ENCODE peak calls at places on chromosomes 11 and 22, in seven cellular contexts. Q, U, G, F, Y, Z and S are unnamed samples.

GRCh38 chr11:126146454-126147192 is 64.8 kb downstream of the RPUSD4 start:
- DNase-seq in Q (no peak), U (no peak), G (no peak), F (no peak), Y (no peak), Z (peak; percentile 49), S (no peak)

GRCh38 chr11:91730071-91730470 is 494.5 kb upstream of the FAT3 start:
- DNase-seq in Q (no peak), U (no peak), G (no peak), F (no peak), Y (no peak), Z (no peak), S (no peak)

GRCh38 chr11:17687946-17688670 is 31.3 kb upstream of the MYOD1 start:
- DNase-seq in Q (peak; percentile 86), U (no peak), G (no peak), F (no peak), Y (no peak), Z (no peak), S (no peak)

GRCh38 chr11:10885703-10886363 is 28.0 kb upstream of the ZBED5 start:
- DNase-seq in Q (no peak), U (peak; percentile 52), G (no peak), F (no peak), Y (no peak), Z (no peak), S (no peak)

GRCh38 chr22:39663751-39664150 is 93.2 kb downstream of the CACNA1I start:
- DNase-seq in Q (no peak), U (no peak), G (no peak), F (no peak), Y (no peak), Z (no peak), S (no peak)

GRCh38 chr11:58395581-58395980 is 11.1 kb downstream of the OR5B3 start:
- DNase-seq in Q (no peak), U (no peak), G (no peak), F (no peak), Y (no peak), Z (no peak), S (no peak)

GRCh38 chr11:77065878-77066228 is 918 bp upstream of the CAPN5 start:
- DNase-seq in Q (peak; percentile 54), U (no peak), G (no peak), F (no peak), Y (no peak), Z (no peak), S (no peak)

GRCh38 chr11:34630544-34630943 is 9.7 kb downstream of the EHF start:
- DNase-seq in Q (no peak), U (no peak), G (no peak), F (no peak), Y (no peak), Z (no peak), S (no peak)

GRCh38 chr22:30212996-30213441 is 33.5 kb downstream of the LIF start:
- DNase-seq in Q (no peak), U (no peak), G (no peak), F (no peak), Y (no peak), Z (peak; percentile 74), S (no peak)

GRCh38 chr11:131370090-131370751 is at the start of gene NTM:
- DNase-seq in Q (peak; percentile 44), U (peak; percentile 51), G (no peak), F (no peak), Y (no peak), Z (no peak), S (no peak)

GRCh38 chr11:95794086-95794485 is 3.8 kb downstream of the CEP57 start:
- DNase-seq in Q (no peak), U (no peak), G (no peak), F (no peak), Y (no peak), Z (no peak), S (no peak)

GRCh38 chr11:67240575-67241389 is 25.5 kb upstream of the GRK2 start:
- DNase-seq in Q (peak; percentile 57), U (peak; percentile 59), G (peak; percentile 86), F (peak; percentile 38), Y (peak; percentile 76), Z (peak; percentile 87), S (peak; percentile 78)

GRCh38 chr11:70863186-70863585 is 389.2 kb downstream of the SHANK2 start:
- DNase-seq in Q (no peak), U (no peak), G (no peak), F (no peak), Y (no peak), Z (no peak), S (no peak)

GRCh38 chr22:48577014-48577690 is 1250.5 kb downstream of the BRD1 start:
- DNase-seq in Q (no peak), U (peak; percentile 12), G (no peak), F (no peak), Y (no peak), Z (no peak), S (peak; percentile 67)

GRCh38 chr11:102158151-102158734 is 48.0 kb downstream of the YAP1 start:
- DNase-seq in Q (no peak), U (no peak), G (no peak), F (no peak), Y (no peak), Z (no peak), S (no peak)

GRCh38 chr11:92409956-92410355 is 185.3 kb downstream of the FAT3 start:
- DNase-seq in Q (no peak), U (no peak), G (no peak), F (no peak), Y (no peak), Z (no peak), S (no peak)

GRCh38 chr22:20565079-20565734 is 57.8 kb downstream of the MED15 start:
- DNase-seq in Q (no peak), U (no peak), G (no peak), F (no peak), Y (no peak), Z (peak; percentile 61), S (peak; percentile 28)

GRCh38 chr11:57456960-57457642 is 3.2 kb upstream of the RTN4RL2 start:
- DNase-seq in Q (peak; percentile 92), U (peak; percentile 91), G (peak; percentile 65), F (peak; percentile 59), Y (peak; percentile 61), Z (peak; percentile 95), S (peak; percentile 89)

GRCh38 chr11:62707277-62707771 is at the start of the genes BSCL2 and GNG3:
- DNase-seq in Q (no peak), U (peak; percentile 90), G (no peak), F (no peak), Y (no peak), Z (peak; percentile 84), S (no peak)

GRCh38 chr22:38706101-38706884 is 549 bp downstream of the GTPBP1 start:
- DNase-seq in Q (peak; percentile 53), U (peak; percentile 60), G (peak; percentile 46), F (no peak), Y (peak; percentile 17), Z (no peak), S (peak; percentile 92)

GRCh38 chr11:57240757-57241156 is 3.7 kb upstream of the APLNR start:
- DNase-seq in Q (no peak), U (peak; percentile 13), G (no peak), F (no peak), Y (no peak), Z (no peak), S (no peak)

GRCh38 chr22:27149886-27150529 is 492.6 kb downstream of the MIAT start:
- DNase-seq in Q (no peak), U (no peak), G (no peak), F (no peak), Y (no peak), Z (no peak), S (no peak)

GRCh38 chr22:11253000-11253511 is 4274.9 kb upstream of the OR11H1 start:
- DNase-seq in Q (peak; percentile 4), U (no peak), G (no peak), F (no peak), Y (no peak), Z (peak; percentile 73), S (peak; percentile 15)

GRCh38 chr22:28935713-28936112 is 52.3 kb downstream of the ZNRF3 start:
- DNase-seq in Q (no peak), U (no peak), G (no peak), F (no peak), Y (no peak), Z (no peak), S (no peak)

GRCh38 chr22:45684169-45684568 is 12.5 kb downstream of the ATXN10 start:
- DNase-seq in Q (no peak), U (no peak), G (no peak), F (no peak), Y (no peak), Z (no peak), S (no peak)

GRCh38 chr11:7892751-7893356 is 38.2 kb downstream of the OR10A6 start:
- DNase-seq in Q (no peak), U (peak; percentile 66), G (peak; percentile 47), F (peak; percentile 50), Y (no peak), Z (no peak), S (no peak)

DNA sequence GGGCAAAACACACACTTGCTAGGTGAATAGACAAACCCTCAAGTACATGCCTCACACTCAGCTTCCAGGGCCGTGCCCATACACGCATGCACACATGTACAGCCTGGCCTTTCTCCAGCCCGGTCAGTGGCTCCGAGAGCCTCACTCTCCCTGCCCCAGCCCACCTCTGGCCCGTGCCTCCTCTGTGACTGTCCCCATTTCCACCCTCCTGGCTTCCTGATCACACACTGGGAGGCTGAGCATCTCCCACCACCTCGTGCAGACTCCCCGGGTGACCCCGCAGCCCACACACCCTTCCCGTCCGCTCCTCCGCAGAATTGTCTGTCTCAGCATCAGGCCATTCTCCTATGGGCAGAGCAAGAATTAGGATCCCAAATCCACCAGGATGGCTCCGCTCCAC is 634.1 kb downstream of the TBC1D22A start:
- DNase-seq in Q (no peak), U (no peak), G (no peak), F (no peak), Y (no peak), Z (peak; percentile 50), S (no peak)
- H3K9me3 ChIP-seq in Q (no peaks in the 10 kb centered on the region), U (no peaks in the 10 kb centered on the region), G (no peaks in the 10 kb centered on the region), F (peaks cover 32% of the 10 kb centered on the region), Y (no peaks in the 10 kb centered on the region), Z (no peaks in the 10 kb centered on the region), S (no peaks in the 10 kb centered on the region)

GRCh38 chr11:72779495-72780128 is 14.2 kb downstream of the STARD10 start:
- DNase-seq in Q (no peak), U (no peak), G (no peak), F (no peak), Y (no peak), Z (no peak), S (no peak)
- H3K27ac ChIP-seq in Q (no peak overlapping the region), U (no peak overlapping the region), G (no peak overlapping the region), F (no peak overlapping the region), Y (peak overlapping the region; percentile 7), Z (no peak overlapping the region), S (no peak overlapping the region)

DNA sequence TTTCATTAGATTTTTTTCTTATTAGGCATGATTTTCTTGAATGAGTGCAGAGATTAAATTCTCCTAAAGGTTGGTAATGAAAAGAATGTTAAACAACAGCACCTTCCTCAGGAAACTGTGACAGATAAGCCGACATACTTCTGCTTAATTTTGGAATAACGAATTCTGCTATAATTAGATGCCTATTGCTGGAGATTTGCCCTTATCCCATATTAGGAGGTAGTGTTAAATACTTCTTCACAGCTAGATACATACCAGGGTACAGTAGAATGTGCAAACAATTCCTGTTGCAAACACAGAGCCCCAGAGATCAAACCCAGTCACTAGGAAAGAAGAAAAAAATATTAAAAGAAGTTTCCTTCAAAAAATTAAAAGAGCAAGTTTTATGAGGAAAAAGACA is 12.8 kb downstream of the SLC5A12 start:
- DNase-seq in Q (no peak), U (peak; percentile 9), G (no peak), F (no peak), Y (no peak), Z (no peak), S (no peak)
- H3K27me3 ChIP-seq in Q (no peaks in the 10 kb centered on the region), U (no peaks in the 10 kb centered on the region), G (no peaks in the 10 kb centered on the region), F (no peaks in the 10 kb centered on the region), Y (no peaks in the 10 kb centered on the region), Z (no peaks in the 10 kb centered on the region), S (no peaks in the 10 kb centered on the region)

GRCh38 chr22:47304191-47304831 is 541.9 kb downstream of the TBC1D22A start:
- DNase-seq in Q (no peak), U (no peak), G (no peak), F (no peak), Y (no peak), Z (no peak), S (peak; percentile 72)
- H3K9me3 ChIP-seq in Q (no peaks in the 10 kb centered on the region), U (no peaks in the 10 kb centered on the region), G (no peaks in the 10 kb centered on the region), F (peaks cover 2% of the 10 kb centered on the region), Y (no peaks in the 10 kb centered on the region), Z (no peaks in the 10 kb centered on the region), S (no peaks in the 10 kb centered on the region)